ENCODE peak calls at places on chromosome 5, in ten cellular contexts. Y is small intestine; B is activated gamma-delta T cell; A is naive thymus-derived CD8-positive, alpha-beta T cell; K is mesendoderm; E is adipocyte; O is A549; H is NCI-H1092 treated with DMSO at 0.1 percent for 48 hours; P is NCI-H1417; V is ELR. F is an unnamed sample.

GRCh38 chr5:169433221-169433651 is 132.3 kb upstream of the SLIT3 start:
- DNase-seq in H (no peak), A (no peak), K (no peak), P (no peak), B (no peak), E (peak), O (no peak), V (no peak), Y (no peak), F (no peak)

GRCh38 chr5:75667586-75667985 is 49.7 kb downstream of the POC5 start:
- DNase-seq in K (peak), V (peak), H (no peak), E (no peak), A (no peak), O (no peak), Y (no peak), B (no peak), P (no peak), F (no peak)

GRCh38 chr5:133687212-133688051 is 75.1 kb upstream of the FSTL4 start:
- DNase-seq in K (peak), B (no peak), P (peak), H (no peak), E (no peak), O (no peak), V (no peak), A (no peak), Y (no peak), F (no peak)

GRCh38 chr5:149242339-149242738 is 29.3 kb upstream of the AFAP1L1 start:
- DNase-seq in V (no peak), H (no peak), E (no peak), O (no peak), P (no peak), K (no peak), B (no peak), Y (no peak), A (no peak), F (no peak)

GRCh38 chr5:73497537-73498056 is 645 bp upstream of the BTF3 start:
- DNase-seq in A (no peak), P (no peak), E (peak), H (no peak), B (no peak), O (no peak), Y (no peak), V (no peak), K (peak), F (no peak)

GRCh38 chr5:4879693-4880303 is 260.3 kb upstream of the ADAMTS16 start:
- DNase-seq in E (peak), V (peak), B (no peak), O (peak), A (no peak), K (peak), Y (peak), H (peak), P (peak), F (peak)

GRCh38 chr5:175356428-175356827 is 87.6 kb downstream of the DRD1 start:
- DNase-seq in B (no peak), A (no peak), H (no peak), K (no peak), E (no peak), Y (no peak), V (no peak), P (no peak), O (no peak), F (no peak)

GRCh38 chr5:124555179-124555578 is 191.3 kb downstream of the ZNF608 start:
- DNase-seq in O (no peak), H (no peak), B (no peak), K (no peak), E (no peak), V (no peak), A (no peak), P (no peak), Y (no peak), F (no peak)

GRCh38 chr5:111699976-111700375 is 57.0 kb downstream of the NREP start:
- DNase-seq in H (peak), O (no peak), Y (peak), V (no peak), B (no peak), K (no peak), A (no peak), P (no peak), E (no peak), F (no peak)

GRCh38 chr5:132270706-132271105 is 13.2 kb downstream of the PDLIM4 start:
- DNase-seq in B (no peak), E (no peak), H (no peak), O (no peak), A (no peak), Y (no peak), K (no peak), V (no peak), P (no peak), F (peak)